ENCODE peak calls at places on chromosomes 2 and 18, in five cellular contexts. N is CD8-positive, alpha-beta memory T cell; D is breast epithelium; U is heart left ventricle; B is GM23338. P is an unnamed sample.

GRCh38 chr2:72367530-72368225 is 220.0 kb upstream of the CYP26B1 start:
- DNase-seq in U (peak), N (no peak), B (peak), D (peak), P (peak)

GRCh38 chr18:73579698-73580097 is 567.9 kb downstream of the FBXO15 start:
- DNase-seq in N (no peak), B (no peak), D (no peak), U (no peak), P (no peak)

GRCh38 chr2:58475756-58476155 is 234.6 kb upstream of the FANCL start:
- DNase-seq in N (no peak), U (no peak), B (no peak), D (no peak), P (no peak)

GRCh38 chr18:6249110-6249680 is 165.5 kb downstream of the L3MBTL4 start:
- DNase-seq in D (no peak), B (no peak), N (no peak), U (no peak), P (no peak)

GRCh38 chr2:105321875-105322646 is 7.5 kb downstream of the TGFBRAP1 start:
- DNase-seq in D (no peak), N (no peak), U (no peak), B (no peak), P (no peak)

GRCh38 chr18:42028232-42028832 is 73.3 kb downstream of the PIK3C3 start:
- DNase-seq in N (peak), D (no peak), U (no peak), B (peak), P (no peak)

GRCh38 chr2:50392185-50392584 is 639.7 kb downstream of the NRXN1 start:
- DNase-seq in D (no peak), U (no peak), N (no peak), B (no peak), P (no peak)

GRCh38 chr18:52200891-52201663 is 138.9 kb upstream of the DCC start:
- DNase-seq in N (no peak), B (no peak), D (no peak), U (no peak), P (no peak)

GRCh38 chr2:64023485-64024258 is 4.4 kb upstream of the VPS54 start:
- DNase-seq in N (no peak), D (no peak), B (peak), U (no peak), P (no peak)

GRCh38 chr2:71940695-71941094 is 207.0 kb downstream of the CYP26B1 start:
- DNase-seq in N (no peak), B (no peak), U (no peak), D (no peak), P (no peak)

GRCh38 chr18:58843662-58844035 is 21.0 kb upstream of the ZNF532 start:
- DNase-seq in B (no peak), N (no peak), D (no peak), U (no peak), P (no peak)

GRCh38 chr2:64525323-64525625 is 1.1 kb downstream of the AFTPH start:
- DNase-seq in B (peak), N (no peak), D (no peak), U (no peak), P (no peak)

GRCh38 chr2:37026050-37026449 is 58.1 kb downstream of the HEATR5B start:
- DNase-seq in U (no peak), N (no peak), D (no peak), B (peak), P (no peak)

GRCh38 chr2:159613515-159614336 is 2.6 kb downstream of the BAZ2B start:
- DNase-seq in D (no peak), N (no peak), B (peak), U (no peak), P (no peak)

GRCh38 chr18:61340148-61340547 is 6.9 kb downstream of the CDH20 start:
- DNase-seq in U (no peak), D (no peak), B (no peak), N (no peak), P (no peak)

GRCh38 chr2:178197791-178198190 is 3.5 kb downstream of the OSBPL6 start:
- DNase-seq in N (no peak), B (no peak), U (no peak), D (no peak), P (no peak)

GRCh38 chr18:69400253-69400975 is at the start of gene DOK6:
- DNase-seq in U (peak), D (peak), N (no peak), B (peak), P (no peak)

GRCh38 chr2:205686231-205687017 is 4.1 kb downstream of the NRP2 start:
- DNase-seq in U (no peak), N (no peak), D (no peak), B (peak), P (no peak)

GRCh38 chr2:237695201-237695780 is 67.9 kb downstream of the LRRFIP1 start:
- DNase-seq in N (peak), D (no peak), U (no peak), B (no peak), P (no peak)

DNA sequence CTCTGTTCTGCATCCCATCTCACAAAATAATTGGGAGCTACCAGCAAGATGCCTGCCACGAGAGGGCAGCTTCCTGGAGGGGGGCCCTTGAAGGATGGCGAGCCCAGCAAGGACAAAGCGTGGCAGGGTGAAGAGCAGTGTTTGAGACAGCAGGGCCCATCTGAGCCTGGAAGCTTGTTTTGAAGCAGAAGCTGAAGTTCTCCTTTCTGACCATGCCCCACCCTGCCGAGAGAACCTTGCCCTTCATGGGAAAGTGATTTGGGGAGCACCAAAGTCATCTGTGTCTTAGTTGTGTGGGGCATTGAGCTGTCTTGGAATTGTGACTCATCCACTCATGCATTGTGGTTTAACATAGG is 216.3 kb downstream of the BCL11A start:
- DNase-seq in B (peak), N (no peak), D (no peak), U (peak), P (no peak)
- H3K27ac ChIP-seq in B (no peak), N (no peak), D (no peak), U (no peak), P (no peak)

DNA sequence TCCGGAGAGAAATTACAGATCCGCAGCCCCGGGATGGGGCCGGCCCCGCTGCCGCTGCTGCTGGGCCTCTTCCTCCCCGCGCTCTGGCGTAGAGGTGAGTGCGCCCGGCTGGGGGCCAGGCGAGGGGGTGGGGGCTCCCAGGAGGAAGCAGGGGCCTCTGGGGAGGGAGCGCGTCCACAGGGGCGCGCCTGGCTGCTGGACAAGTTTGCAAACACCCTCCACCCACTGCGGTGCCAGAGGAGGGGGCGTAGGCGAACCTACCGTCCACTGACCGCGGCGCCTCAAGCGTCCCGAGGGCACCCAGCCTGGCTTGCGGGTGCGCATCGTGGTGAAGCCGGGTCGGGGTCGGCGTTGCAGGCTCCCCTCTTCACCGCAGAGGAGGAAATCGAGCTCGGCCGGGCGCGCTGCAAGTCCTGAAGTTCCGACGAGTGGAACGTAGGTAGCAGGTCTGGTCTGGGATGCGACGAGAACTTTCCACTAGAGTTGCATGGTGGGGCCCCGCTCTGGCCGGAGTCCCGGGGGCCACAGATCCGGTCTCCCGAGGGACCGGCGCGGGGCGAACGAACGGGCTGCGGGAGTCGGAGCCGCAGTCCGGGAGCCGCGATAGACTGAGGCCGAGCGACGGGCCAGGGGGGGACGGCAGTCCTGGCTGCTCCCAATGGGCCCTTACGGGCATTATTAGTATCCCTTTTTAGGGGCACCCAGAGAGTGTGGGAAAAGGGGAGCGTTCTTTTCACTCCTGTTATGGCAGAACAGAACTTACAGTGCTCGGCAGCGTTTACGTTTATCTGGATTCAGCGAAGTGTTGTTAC is 502 bp downstream of the MERTK start:
- DNase-seq in N (peak), D (no peak), U (peak), B (peak), P (peak)
- H3K27ac ChIP-seq in N (no peak), D (peak), U (peak), B (peak), P (peak)

GRCh38 chr2:30665761-30666306 is 141.4 kb downstream of the CAPN13 start:
- DNase-seq in N (no peak), D (no peak), B (no peak), U (no peak), P (no peak)
- H3K27ac ChIP-seq in N (no peak), D (peak), B (no peak), U (no peak), P (no peak)

DNA sequence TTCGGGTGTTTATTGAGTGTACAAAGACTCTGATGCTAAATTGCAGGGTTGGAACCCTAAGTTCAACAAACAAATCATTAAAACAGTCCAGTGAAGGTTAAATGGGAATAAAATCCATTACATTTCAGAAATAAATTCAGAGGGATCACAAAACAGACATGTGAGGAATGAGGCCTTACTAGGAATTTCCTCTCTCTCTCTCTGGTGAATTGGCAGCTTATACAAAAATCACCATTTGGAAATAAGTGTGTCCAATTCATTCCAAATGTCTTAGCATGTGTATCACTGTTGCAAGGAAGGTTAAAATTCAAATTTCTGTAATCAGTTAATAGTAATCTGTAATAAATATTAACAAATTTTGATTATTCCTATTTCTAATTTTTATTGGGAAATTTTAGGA is 228.6 kb upstream of the PXDN start:
- DNase-seq in D (no peak), U (no peak), B (no peak), N (no peak), P (no peak)
- H3K27ac ChIP-seq in D (no peak), U (no peak), B (no peak), N (no peak), P (no peak)

GRCh38 chr2:182915369-182916326 is 49.2 kb upstream of the FRZB start:
- DNase-seq in N (no peak), B (no peak), D (no peak), U (no peak), P (no peak)

GRCh38 chr2:182917924-182918323 is 51.5 kb upstream of the FRZB start:
- DNase-seq in B (no peak), U (no peak), N (no peak), D (no peak), P (no peak)

GRCh38 chr2:182918961-182919360 is 52.5 kb upstream of the FRZB start:
- DNase-seq in U (no peak), D (no peak), N (no peak), B (no peak), P (no peak)

GRCh38 chr2:182914852-182915251 is 48.4 kb upstream of the FRZB start:
- DNase-seq in B (no peak), N (no peak), D (no peak), U (no peak), P (no peak)

DNA sequence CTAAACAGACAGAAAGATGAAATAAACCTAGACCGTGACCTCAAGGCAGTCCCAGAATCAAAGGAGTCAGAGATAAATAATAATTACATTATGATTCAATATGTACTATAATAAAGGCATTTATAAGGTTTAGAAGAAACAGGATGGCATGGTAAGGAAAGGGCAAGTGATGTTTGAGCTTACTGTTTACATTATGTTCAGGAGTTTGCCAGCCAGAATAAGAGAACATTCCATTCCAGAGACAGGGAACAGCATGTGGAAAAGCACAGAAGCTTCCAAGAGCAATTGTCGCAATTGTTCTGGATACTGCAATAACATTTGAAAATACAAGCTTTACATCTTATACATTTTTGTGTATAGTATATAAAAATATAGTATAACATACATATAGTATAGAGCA is 50.0 kb upstream of the FRZB start:
- DNase-seq in U (no peak), N (no peak), B (no peak), D (no peak), P (no peak)
- H3K27ac ChIP-seq in U (no peak), N (no peak), B (no peak), D (no peak), P (no peak)

GRCh38 chr18:3661121-3661520 is 211.1 kb downstream of the TGIF1 start:
- DNase-seq in N (no peak), B (no peak), D (no peak), U (no peak), P (no peak)
- H3K27ac ChIP-seq in N (peak), B (no peak), D (no peak), U (no peak), P (no peak)

GRCh38 chr18:77136871-77137665 is 4.5 kb upstream of the MBP start:
- DNase-seq in B (no peak), D (no peak), U (no peak), N (no peak), P (no peak)
- H3K27ac ChIP-seq in B (no peak), D (no peak), U (no peak), N (no peak), P (no peak)

GRCh38 chr2:26464390-26465265 is 13.3 kb downstream of the OTOF start:
- DNase-seq in B (no peak), U (peak), D (no peak), N (peak), P (no peak)

GRCh38 chr2:26466662-26467310 is 11.1 kb downstream of the OTOF start:
- DNase-seq in B (no peak), N (peak), D (no peak), U (peak), P (no peak)

GRCh38 chr2:26463252-26464207 is 14.4 kb downstream of the OTOF start:
- DNase-seq in N (peak), B (peak), D (no peak), U (no peak), P (no peak)

GRCh38 chr2:26465981-26466471 is 11.9 kb downstream of the OTOF start:
- DNase-seq in U (no peak), B (no peak), N (no peak), D (no peak), P (no peak)

GRCh38 chr2:26465266-26465925 is 12.5 kb downstream of the OTOF start:
- DNase-seq in N (peak), D (no peak), U (no peak), B (no peak), P (no peak)
- H3K27ac ChIP-seq in N (no peak), D (no peak), U (no peak), B (no peak), P (no peak)